ENCODE peak calls at places on chromosomes 2 and 18, in seven cellular contexts. M is left ventricle myocardium inferior, Z is bronchial epithelial cell, S is colonic mucosa, B is upper lobe of right lung, A is GM12865, W is thoracic aorta. V is an unnamed sample.

GRCh38 chr2:239459056-239459455 is 58.2 kb upstream of the HDAC4 start:
- DNase-seq in M (no peak), Z (no peak), S (peak; percentile 13), B (no peak), A (no peak), W (no peak), V (no peak)

GRCh38 chr2:158664987-158665386 is 130.1 kb upstream of the DAPL1 start:
- DNase-seq in M (no peak), Z (no peak), S (no peak), B (no peak), A (no peak), W (no peak), V (no peak)

GRCh38 chr2:11993749-11994148 is 247.3 kb downstream of the LPIN1 start:
- DNase-seq in M (no peak), Z (no peak), S (no peak), B (no peak), A (no peak), W (no peak), V (no peak)

GRCh38 chr2:28594369-28595108 is 98.7 kb downstream of the PLB1 start:
- DNase-seq in M (peak; percentile 88), Z (peak; percentile 93), S (peak; percentile 96), B (peak; percentile 92), A (peak; percentile 86), W (peak; percentile 68), V (peak; percentile 89)

GRCh38 chr2:19358242-19359020 is at the start of gene OSR1:
- DNase-seq in M (peak; percentile 67), Z (peak; percentile 29), S (peak; percentile 75), B (no peak), A (no peak), W (no peak), V (peak; percentile 66)

GRCh38 chr18:62183578-62184195 is 3.2 kb downstream of the PIGN start:
- DNase-seq in M (no peak), Z (peak; percentile 73), S (peak; percentile 54), B (no peak), A (peak; percentile 71), W (no peak), V (no peak)

GRCh38 chr2:219551412-219551811 is 7.6 kb downstream of the TMEM198 start:
- DNase-seq in M (no peak), Z (peak; percentile 22), S (no peak), B (no peak), A (no peak), W (no peak), V (peak; percentile 57)

GRCh38 chr2:44169155-44169898 is 652 bp downstream of the PPM1B start:
- DNase-seq in M (peak; percentile 30), Z (peak; percentile 47), S (peak; percentile 60), B (peak; percentile 77), A (peak; percentile 74), W (no peak), V (peak; percentile 71)

GRCh38 chr2:176789751-176790150 is 422.8 kb upstream of the HNRNPA3 start:
- DNase-seq in M (no peak), Z (no peak), S (no peak), B (no peak), A (no peak), W (no peak), V (no peak)

GRCh38 chr2:219425238-219426067 is 7.3 kb downstream of the DES start:
- DNase-seq in M (no peak), Z (no peak), S (no peak), B (no peak), A (no peak), W (no peak), V (no peak)

DNA sequence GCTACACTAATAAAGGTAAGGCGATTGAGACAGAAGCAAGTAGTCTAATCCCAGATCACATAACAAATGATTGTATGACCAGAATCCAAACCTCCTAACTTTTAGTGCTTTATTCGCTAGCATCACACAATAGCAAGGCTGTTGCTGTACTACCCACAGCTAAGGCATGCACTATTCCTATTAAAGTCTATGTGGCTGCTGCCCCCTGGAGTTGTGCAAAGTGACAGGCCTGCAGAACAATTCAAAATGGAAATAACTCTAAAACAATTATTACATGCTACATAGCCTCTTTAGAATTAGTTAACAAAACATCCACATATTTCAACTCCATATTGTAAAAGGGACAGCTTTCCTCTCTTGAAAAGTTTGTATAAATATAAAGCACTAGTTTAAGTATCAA is 6.0 kb downstream of the ERBB4 start:
- DNase-seq in M (no peak), Z (no peak), S (no peak), B (no peak), A (no peak), W (no peak), V (no peak)
- TF ChIP-seq CTCF in M (no peak), Z (no peak), S (no peak), B (no peak), A (no peak), W (peak; percentile 10), V (no peak)

GRCh38 chr18:46623541-46623940 is 33.5 kb downstream of the LOXHD1 start:
- DNase-seq in M (peak; percentile 27), Z (peak; percentile 22), S (no peak), B (no peak), A (peak; percentile 3), W (no peak), V (no peak)
- H3K4me3 ChIP-seq in M (no peak overlapping the region), Z (no peak overlapping the region), S (no peak overlapping the region), B (no peak overlapping the region), A (no peak overlapping the region), W (no peak overlapping the region), V (no peak overlapping the region)

DNA sequence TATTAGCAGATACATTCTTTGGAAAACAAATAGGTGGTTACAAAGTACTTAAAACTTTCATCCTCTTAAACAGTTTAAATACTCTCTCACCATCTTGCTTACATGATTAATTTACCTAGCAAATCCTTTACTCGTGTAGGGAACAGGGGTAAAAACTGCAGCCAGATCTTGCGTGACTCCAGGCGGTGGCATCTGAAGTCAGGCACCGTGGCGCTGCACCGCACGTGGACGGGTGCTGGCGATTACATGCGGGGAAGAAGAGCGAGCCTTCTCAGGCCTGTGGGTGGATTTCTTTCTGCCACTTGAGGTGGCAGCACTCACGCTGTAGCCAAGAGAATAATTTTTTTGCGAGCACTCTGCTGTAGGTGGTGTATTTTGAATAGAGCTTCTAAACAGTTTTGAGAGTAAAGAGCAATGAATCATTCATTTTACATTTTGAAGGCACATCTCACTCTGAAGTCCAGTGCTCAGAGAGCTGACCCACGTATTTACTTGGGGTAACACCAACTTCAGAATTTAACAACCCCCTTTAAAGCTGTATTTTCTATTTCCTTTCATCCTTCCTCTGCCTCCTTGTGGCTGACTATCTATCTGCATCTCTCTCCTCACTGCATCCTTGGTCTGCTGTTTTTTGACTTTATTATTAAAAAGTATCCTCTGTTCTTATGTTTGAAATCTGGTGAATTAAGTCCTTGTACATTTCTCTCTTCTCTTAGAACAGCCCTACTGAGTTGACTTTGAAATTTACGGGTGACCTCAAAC is 68.9 kb downstream of the EPAS1 start:
- DNase-seq in M (no peak), Z (no peak), S (no peak), B (no peak), A (no peak), W (no peak), V (no peak)
- TF ChIP-seq CTCF in M (peak; percentile 49), Z (peak; percentile 25), S (no peak), B (peak; percentile 34), A (peak; percentile 29), W (peak; percentile 44), V (no peak)

DNA sequence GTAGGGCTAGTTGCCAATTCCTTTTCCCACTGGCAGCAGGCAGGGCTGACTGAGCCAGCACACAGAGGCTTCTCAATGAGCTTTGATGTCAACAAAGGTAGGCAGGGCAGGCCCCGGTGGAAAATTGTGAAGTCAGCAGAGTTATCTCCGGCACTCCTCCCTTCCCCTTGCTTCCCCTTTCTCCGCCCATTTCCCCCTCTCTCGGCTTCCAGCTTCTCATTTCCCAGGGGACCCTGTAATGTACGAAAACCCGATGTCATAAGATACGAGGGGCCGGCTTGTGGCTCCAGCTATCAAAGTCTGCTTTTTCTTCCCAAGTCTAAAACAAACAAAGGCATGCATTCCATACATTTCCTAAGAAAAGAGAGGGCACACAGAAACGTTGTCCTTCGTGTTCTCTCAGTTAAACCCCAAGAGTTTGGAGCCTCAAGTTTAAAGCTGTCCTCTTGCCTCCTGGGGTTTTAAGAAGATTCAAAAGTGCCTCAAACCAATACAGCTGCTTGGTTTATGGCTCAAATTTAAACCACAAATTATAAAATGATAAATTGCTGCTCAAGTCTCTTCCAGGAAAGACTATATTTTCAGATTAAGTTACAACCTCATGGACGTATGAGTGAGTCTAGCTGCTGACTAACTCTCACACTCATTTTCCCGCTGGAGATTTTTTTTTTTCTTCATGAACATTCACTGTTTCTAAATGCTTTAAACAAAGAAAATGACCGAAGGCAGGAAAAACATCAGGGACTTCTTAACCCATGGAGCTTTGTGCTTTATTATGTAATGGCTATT is 27.3 kb upstream of the EML4 start:
- DNase-seq in M (peak; percentile 58), Z (peak; percentile 79), S (peak; percentile 76), B (peak; percentile 71), A (no peak), W (no peak), V (peak; percentile 73)
- H3K4me3 ChIP-seq in M (peak overlapping the region; percentile 44), Z (peak overlapping the region; percentile 11), S (peak overlapping the region; percentile 14), B (peak overlapping the region; percentile 23), A (no peak overlapping the region), W (peak overlapping the region; percentile 57), V (no peak overlapping the region)

GRCh38 chr2:18167871-18168270 is 289.4 kb downstream of the KCNS3 start:
- DNase-seq in M (no peak), Z (peak; percentile 56), S (no peak), B (peak; percentile 62), A (no peak), W (no peak), V (no peak)
- TF ChIP-seq CTCF in M (no peak), Z (no peak), S (no peak), B (no peak), A (no peak), W (no peak), V (no peak)

DNA sequence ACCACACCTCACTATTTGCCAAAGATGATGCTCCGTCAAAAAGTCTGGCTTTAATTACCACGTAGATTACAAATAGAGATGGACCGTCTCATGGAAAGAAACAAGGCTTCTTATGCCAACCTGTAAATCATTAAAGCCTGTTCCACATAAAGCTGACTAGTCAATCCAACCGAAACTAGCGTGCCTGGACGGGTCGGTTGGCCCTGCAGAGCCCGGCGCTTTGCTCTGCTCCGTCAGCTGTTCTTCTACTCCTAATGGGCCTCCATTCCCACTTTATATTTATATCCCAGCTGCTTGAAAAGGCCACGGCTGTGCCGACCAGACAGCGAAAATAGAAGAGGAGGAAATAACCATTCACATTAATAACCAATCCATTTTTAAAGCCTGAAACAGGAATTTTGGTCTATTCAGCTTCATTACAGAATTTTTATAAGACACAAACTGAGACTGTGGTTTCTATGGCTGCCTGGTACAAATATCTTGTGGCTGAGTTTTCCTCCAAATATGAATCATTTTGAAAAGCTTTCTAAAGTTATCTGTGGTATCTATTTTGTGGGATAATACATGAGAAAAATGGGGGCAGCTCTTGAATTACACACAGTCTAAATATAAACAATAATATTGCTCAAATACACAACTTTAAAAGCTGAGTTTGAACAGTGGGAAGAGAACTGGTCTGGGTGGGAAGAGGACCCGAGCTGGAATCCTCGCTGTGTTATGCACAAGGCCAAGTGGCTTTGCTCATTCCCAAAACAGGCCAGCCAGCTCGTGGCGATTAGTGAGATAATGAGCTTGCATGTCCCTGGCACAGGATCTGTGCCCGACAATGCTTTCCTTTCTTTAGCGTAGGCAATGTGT is 10.4 kb upstream of the FAM124B start:
- DNase-seq in M (no peak), Z (peak; percentile 61), S (no peak), B (no peak), A (no peak), W (no peak), V (no peak)
- H3K4me3 ChIP-seq in M (no peak overlapping the region), Z (no peak overlapping the region), S (no peak overlapping the region), B (no peak overlapping the region), A (no peak overlapping the region), W (no peak overlapping the region), V (no peak overlapping the region)

DNA sequence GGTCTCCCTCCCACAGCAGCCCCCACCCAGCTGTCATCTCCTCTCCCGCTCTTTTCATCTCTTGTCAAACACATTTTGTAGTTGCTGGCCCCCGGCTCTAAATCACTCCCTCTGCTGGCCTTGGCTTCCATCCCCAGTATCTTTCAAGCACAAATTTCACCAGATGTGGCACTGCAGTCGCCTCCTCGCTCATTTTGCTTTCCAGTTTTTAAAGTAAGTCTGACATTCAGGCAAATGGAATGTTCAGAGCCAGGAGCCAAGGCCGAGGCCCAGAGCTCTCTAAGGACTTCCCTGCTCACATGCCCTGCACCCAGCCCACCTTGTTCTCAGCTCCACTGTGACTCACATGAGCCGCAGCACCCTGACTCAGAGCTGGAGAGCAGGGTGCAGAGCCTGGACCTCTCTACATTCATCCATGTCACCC is 158.4 kb downstream of the GALNT14 start:
- DNase-seq in M (peak; percentile 20), Z (peak; percentile 96), S (no peak), B (no peak), A (no peak), W (peak; percentile 67), V (no peak)
- TF ChIP-seq CTCF in M (peak; percentile 36), Z (peak; percentile 50), S (no peak), B (no peak), A (no peak), W (peak; percentile 59), V (no peak)

V was measured in mucosa of descending colon.